ENCODE peak calls at places on chromosomes 6 and 20, in seven cellular contexts. D, P, E, M, Z, U and C are unnamed samples.
A peak's percentile ranks its signal among the peaks of the same experiment; 100 is the strongest.

GRCh38 chr20:42936482-42936881 is 253.2 kb downstream of the PTPRT start:
- DNase-seq in D (no peak), P (no peak), E (no peak), M (no peak), Z (no peak), U (no peak), C (no peak)

GRCh38 chr20:16158090-16158975 is 414.9 kb downstream of the KIF16B start:
- DNase-seq in D (no peak), P (peak; percentile 4), E (no peak), M (no peak), Z (no peak), U (no peak), C (no peak)

GRCh38 chr20:50314326-50314725 is 123.7 kb downstream of the CEBPB start:
- DNase-seq in D (no peak), P (no peak), E (no peak), M (no peak), Z (no peak), U (no peak), C (no peak)

GRCh38 chr6:3822747-3823445 is 26.3 kb upstream of the FAM50B start:
- DNase-seq in D (no peak), P (no peak), E (no peak), M (no peak), Z (no peak), U (no peak), C (no peak)

GRCh38 chr6:116387374-116387773 is 16.6 kb downstream of the DSE start:
- DNase-seq in D (no peak), P (no peak), E (peak; percentile 63), M (no peak), Z (no peak), U (no peak), C (no peak)

GRCh38 chr6:81997091-81997926 is 244.8 kb upstream of the TENT5A start:
- DNase-seq in D (no peak), P (no peak), E (no peak), M (no peak), Z (no peak), U (no peak), C (no peak)

GRCh38 chr6:51350308-51350904 is 531.7 kb downstream of the TFAP2B start:
- DNase-seq in D (no peak), P (no peak), E (no peak), M (no peak), Z (no peak), U (no peak), C (peak; percentile 1)

GRCh38 chr6:52108128-52108527 is 20.7 kb upstream of the PKHD1 start:
- DNase-seq in D (no peak), P (no peak), E (no peak), M (no peak), Z (no peak), U (peak; percentile 17), C (no peak)

GRCh38 chr6:75557068-75557467 is 44.6 kb upstream of the SENP6 start:
- DNase-seq in D (no peak), P (no peak), E (no peak), M (no peak), Z (no peak), U (no peak), C (no peak)